ENCODE peak calls at places on chromosomes 16 and 17, in nine cellular contexts. X, G, H, E, J, O, D, K and P are unnamed samples.

GRCh38 chr17:7043195-7043543 is 723 bp downstream of the SLC16A11 start:
- DNase-seq in X (no peak), G (no peak), H (no peak), E (no peak), J (no peak), O (peak; percentile 52), D (no peak), K (no peak), P (no peak)

GRCh38 chr16:56451753-56452689 is 667 bp downstream of the OGFOD1 start:
- DNase-seq in X (no peak), G (peak; percentile 23), H (no peak), E (peak; percentile 56), J (peak; percentile 53), O (no peak), D (no peak), K (no peak), P (no peak)

GRCh38 chr16:1291576-1291974 is 17.9 kb upstream of the UBE2I start:
- DNase-seq in X (no peak), G (no peak), H (no peak), E (no peak), J (no peak), O (no peak), D (no peak), K (no peak), P (no peak)

GRCh38 chr17:19727466-19728113 is 11.2 kb upstream of the SLC47A2 start:
- DNase-seq in X (no peak), G (no peak), H (no peak), E (no peak), J (no peak), O (no peak), D (no peak), K (no peak), P (no peak)

GRCh38 chr16:11977206-11978041 is 890 bp downstream of the SNX29 start:
- DNase-seq in X (no peak), G (peak; percentile 63), H (no peak), E (peak; percentile 71), J (no peak), O (no peak), D (no peak), K (no peak), P (no peak)

GRCh38 chr16:27083861-27084261 is 17.1 kb downstream of the C16orf82 start:
- DNase-seq in X (peak; percentile 9), G (no peak), H (no peak), E (no peak), J (peak; percentile 48), O (no peak), D (no peak), K (no peak), P (no peak)

GRCh38 chr17:13016881-13017622 is 775 bp downstream of the ELAC2 start:
- DNase-seq in X (no peak), G (no peak), H (no peak), E (peak; percentile 24), J (no peak), O (no peak), D (no peak), K (no peak), P (no peak)

GRCh38 chr16:78220571-78220970 is 121.1 kb downstream of the WWOX start:
- DNase-seq in X (no peak), G (no peak), H (no peak), E (no peak), J (no peak), O (no peak), D (no peak), K (no peak), P (no peak)

GRCh38 chr17:75205037-75205792 is at the start of gene NUP85:
- DNase-seq in X (peak; percentile 98), G (peak; percentile 97), H (peak; percentile 91), E (peak; percentile 96), J (peak; percentile 99), O (peak; percentile 95), D (peak; percentile 91), K (peak; percentile 95), P (peak; percentile 92)

GRCh38 chr17:42111265-42111636 is 1.3 kb downstream of the DHX58 start:
- DNase-seq in X (no peak), G (no peak), H (no peak), E (peak; percentile 14), J (no peak), O (no peak), D (no peak), K (no peak), P (no peak)

GRCh38 chr16:88747588-88748301 is 37.3 kb downstream of the PIEZO1 start:
- DNase-seq in X (peak; percentile 74), G (peak; percentile 34), H (no peak), E (peak; percentile 37), J (peak; percentile 69), O (no peak), D (no peak), K (no peak), P (no peak)

GRCh38 chr17:29549169-29549935 is 17.5 kb downstream of the ABHD15 start:
- DNase-seq in X (no peak), G (no peak), H (no peak), E (no peak), J (no peak), O (no peak), D (no peak), K (no peak), P (no peak)